ENCODE peak calls at places on chromosomes 11 and 22, in eight cellular contexts. V is A549; M is tibial artery; A is heart left ventricle; F is naive thymus-derived CD4-positive, alpha-beta T cell; E is HAP-1; B is spleen; O is lower lobe of right lung. T is an unnamed sample.

GRCh38 chr11:109196016-109196415 is 226.0 kb upstream of the C11orf87 start:
- DNase-seq in V (no peak), M (no peak), A (no peak), F (no peak), E (no peak), B (no peak), O (no peak), T (no peak)

GRCh38 chr11:63839508-63840355 is 822 bp downstream of the MARK2 start:
- DNase-seq in V (no peak), M (no peak), A (peak; percentile 48), F (peak; percentile 14), E (no peak), B (peak; percentile 89), O (peak; percentile 63), T (peak; percentile 58)

GRCh38 chr11:67438121-67438902 is 830 bp upstream of the PTPRCAP start:
- DNase-seq in V (no peak), M (no peak), A (peak; percentile 29), F (peak; percentile 71), E (no peak), B (peak; percentile 94), O (no peak), T (no peak)

GRCh38 chr22:48370508-48371325 is 1457.0 kb downstream of the BRD1 start:
- DNase-seq in V (peak; percentile 78), M (no peak), A (no peak), F (no peak), E (no peak), B (peak; percentile 40), O (no peak), T (no peak)

GRCh38 chr22:30266445-30267381 is at the start of gene OSM:
- DNase-seq in V (no peak), M (peak; percentile 70), A (peak; percentile 68), F (peak; percentile 61), E (no peak), B (peak; percentile 97), O (peak; percentile 89), T (peak; percentile 73)

GRCh38 chr11:111981270-111981669 is 43.9 kb upstream of the DLAT start:
- DNase-seq in V (no peak), M (no peak), A (no peak), F (no peak), E (no peak), B (no peak), O (no peak), T (no peak)

GRCh38 chr11:73907191-73907590 is 30.4 kb downstream of the PAAF1 start:
- DNase-seq in V (peak; percentile 49), M (no peak), A (peak; percentile 45), F (no peak), E (no peak), B (no peak), O (peak; percentile 50), T (no peak)

GRCh38 chr11:120608760-120609211 is 97.2 kb downstream of the GRIK4 start:
- DNase-seq in V (no peak), M (peak; percentile 48), A (no peak), F (no peak), E (peak; percentile 39), B (no peak), O (peak; percentile 24), T (peak; percentile 18)

GRCh38 chr11:86578727-86579405 is 93.5 kb downstream of the ME3 start:
- DNase-seq in V (no peak), M (no peak), A (no peak), F (no peak), E (no peak), B (no peak), O (no peak), T (no peak)

GRCh38 chr11:113618360-113618759 is 87.7 kb downstream of the TMPRSS5 start:
- DNase-seq in V (no peak), M (no peak), A (no peak), F (no peak), E (no peak), B (no peak), O (no peak), T (no peak)

GRCh38 chr11:112293614-112294013 is 33.0 kb upstream of the PLET1 start:
- DNase-seq in V (no peak), M (no peak), A (peak; percentile 69), F (no peak), E (no peak), B (no peak), O (no peak), T (peak; percentile 41)

GRCh38 chr11:62682518-62682917 is 3.6 kb upstream of the UBXN1 start:
- DNase-seq in V (no peak), M (no peak), A (no peak), F (no peak), E (no peak), B (no peak), O (no peak), T (peak; percentile 43)

GRCh38 chr11:112554586-112554985 is 293.9 kb upstream of the PLET1 start:
- DNase-seq in V (no peak), M (no peak), A (no peak), F (no peak), E (no peak), B (no peak), O (no peak), T (no peak)

GRCh38 chr22:39117585-39118191 is 20.6 kb downstream of the APOBEC3H start:
- DNase-seq in V (peak; percentile 55), M (no peak), A (no peak), F (peak; percentile 66), E (peak; percentile 35), B (peak; percentile 83), O (no peak), T (peak; percentile 65)

GRCh38 chr11:3189193-3189843 is 24.2 kb upstream of the OSBPL5 start:
- DNase-seq in V (no peak), M (no peak), A (peak; percentile 23), F (no peak), E (peak; percentile 45), B (no peak), O (no peak), T (no peak)

GRCh38 chr22:36643033-36643432 is 60.5 kb downstream of the CACNG2 start:
- DNase-seq in V (no peak), M (no peak), A (no peak), F (no peak), E (no peak), B (no peak), O (no peak), T (no peak)

GRCh38 chr22:41922336-41922735 is 4.3 kb downstream of the TNFRSF13C start:
- DNase-seq in V (no peak), M (no peak), A (no peak), F (no peak), E (no peak), B (peak; percentile 64), O (no peak), T (no peak)

GRCh38 chr11:71238941-71239340 is 13.4 kb downstream of the SHANK2 start:
- DNase-seq in V (no peak), M (no peak), A (no peak), F (no peak), E (no peak), B (peak; percentile 42), O (no peak), T (no peak)

GRCh38 chr11:94740975-94741707 is 27.0 kb upstream of the AMOTL1 start:
- DNase-seq in V (peak; percentile 83), M (no peak), A (no peak), F (no peak), E (peak; percentile 72), B (no peak), O (peak; percentile 50), T (peak; percentile 43)

GRCh38 chr11:1508986-1509385 is 22.4 kb upstream of the MOB2 start:
- DNase-seq in V (no peak), M (no peak), A (no peak), F (no peak), E (no peak), B (no peak), O (peak; percentile 51), T (no peak)
- H3K4me1 ChIP-seq in V (peaks cover 3% of the 10 kb centered on the region), M (peaks cover 58% of the 10 kb centered on the region), A (peaks cover 56% of the 10 kb centered on the region), F (no peaks in the 10 kb centered on the region), E (peaks cover 4% of the 10 kb centered on the region), B (peaks cover 24% of the 10 kb centered on the region), O (peaks cover 60% of the 10 kb centered on the region), T (peaks cover 7% of the 10 kb centered on the region)

GRCh38 chr11:27717377-27717776 is 17.1 kb upstream of the BDNF start:
- DNase-seq in V (peak; percentile 56), M (no peak), A (no peak), F (no peak), E (no peak), B (no peak), O (no peak), T (no peak)

GRCh38 chr11:27717801-27718229 is 17.6 kb upstream of the BDNF start:
- DNase-seq in V (peak; percentile 39), M (no peak), A (no peak), F (no peak), E (no peak), B (no peak), O (no peak), T (no peak)

GRCh38 chr11:27719575-27719925 is 19.3 kb upstream of the BDNF start:
- DNase-seq in V (no peak), M (no peak), A (no peak), F (no peak), E (no peak), B (no peak), O (no peak), T (no peak)

GRCh38 chr11:27718853-27719574 is 18.8 kb upstream of the BDNF start:
- DNase-seq in V (peak; percentile 64), M (no peak), A (no peak), F (no peak), E (no peak), B (no peak), O (no peak), T (no peak)

DNA sequence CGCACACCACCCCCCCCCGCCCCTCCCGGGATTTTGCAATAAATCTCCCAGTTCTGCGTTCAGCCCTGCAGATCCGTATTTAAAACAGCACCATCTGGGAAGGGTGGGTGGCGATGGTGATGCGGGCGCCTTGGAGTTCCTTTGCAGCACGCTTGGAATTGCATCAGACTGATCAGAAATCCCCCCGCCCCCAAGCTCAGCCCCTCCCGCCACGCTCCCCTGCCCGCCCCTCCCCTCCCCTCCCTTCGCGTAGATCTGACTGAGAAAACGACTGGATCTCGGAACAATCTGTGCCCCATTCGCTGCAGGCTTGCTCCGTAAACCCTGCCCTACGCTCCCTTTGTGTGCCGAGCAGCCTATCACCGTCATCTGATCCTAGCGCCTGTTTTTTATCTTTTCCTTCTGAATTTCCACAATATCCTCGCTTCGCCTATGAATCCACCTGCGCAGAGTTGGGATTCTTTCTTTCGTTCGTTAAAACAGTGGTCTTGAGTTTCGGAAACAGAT is 18.1 kb upstream of the BDNF start:
- DNase-seq in V (peak; percentile 93), M (no peak), A (no peak), F (no peak), E (no peak), B (no peak), O (no peak), T (no peak)
- H3K4me3 ChIP-seq in V (peak overlapping the region; percentile 88), M (peak overlapping the region; percentile 57), A (peak overlapping the region; percentile 48), F (no peak overlapping the region), E (no peak overlapping the region), B (no peak overlapping the region), O (peak overlapping the region; percentile 39), T (no peak overlapping the region)

GRCh38 chr11:65613091-65613928 is 711 bp downstream of the MAP3K11 start:
- DNase-seq in V (no peak), M (no peak), A (peak; percentile 53), F (no peak), E (no peak), B (peak; percentile 88), O (peak; percentile 70), T (peak; percentile 46)
- H3K4me1 ChIP-seq in V (peaks cover 45% of the 10 kb centered on the region), M (peaks cover 52% of the 10 kb centered on the region), A (peaks cover 63% of the 10 kb centered on the region), F (peaks cover 47% of the 10 kb centered on the region), E (peaks cover 9% of the 10 kb centered on the region), B (peaks cover 52% of the 10 kb centered on the region), O (peaks cover 65% of the 10 kb centered on the region), T (peaks cover 57% of the 10 kb centered on the region)

DNA sequence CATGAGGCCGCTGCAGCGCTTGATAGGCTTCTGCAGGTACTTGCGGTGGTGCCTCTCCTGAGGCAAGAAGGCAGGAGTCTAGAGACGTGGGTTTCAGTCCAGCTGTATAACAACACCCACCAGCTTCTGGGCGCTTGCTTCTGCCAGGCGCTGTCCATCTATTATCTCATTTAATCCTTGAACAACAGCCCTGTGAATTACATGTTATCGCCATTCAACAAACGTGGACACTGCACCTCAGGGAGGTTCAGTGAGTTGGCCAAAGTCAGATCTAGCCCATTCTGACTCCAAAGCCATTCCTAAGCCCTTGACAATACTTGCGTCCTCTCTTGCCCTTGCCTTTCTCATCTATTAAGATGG is 436 bp upstream of the FAM181B start:
- DNase-seq in V (no peak), M (no peak), A (no peak), F (no peak), E (no peak), B (no peak), O (no peak), T (no peak)
- H3K4me3 ChIP-seq in V (peak overlapping the region; percentile 52), M (peak overlapping the region; percentile 59), A (peak overlapping the region; percentile 57), F (peak overlapping the region; percentile 51), E (peak overlapping the region; percentile 40), B (no peak overlapping the region), O (peak overlapping the region; percentile 53), T (no peak overlapping the region)

T was measured in body of pancreas.